ENCODE peak calls at places on chromosomes 12 and 14, in five cellular contexts. X is astrocyte of the cerebellum, P is OCI-LY7, C is neural crest cell, U is heart right ventricle. Y is an unnamed sample.

GRCh38 chr14:101022916-101023435 is 119.5 kb upstream of the RTL1 start:
- DNase-seq in C (no peak), P (no peak), X (no peak), U (no peak), Y (peak)

GRCh38 chr14:89767861-89768268 is 186.7 kb downstream of the EFCAB11 start:
- DNase-seq in C (peak), U (no peak), P (peak), X (peak), Y (no peak)

GRCh38 chr12:1091350-1091749 is 100.3 kb downstream of the ERC1 start:
- DNase-seq in X (no peak), P (no peak), C (no peak), U (no peak), Y (no peak)

GRCh38 chr12:56188116-56188785 is 1.0 kb downstream of the SMARCC2 start:
- DNase-seq in U (no peak), P (peak), X (no peak), C (no peak), Y (no peak)

GRCh38 chr12:49673446-49674317 is 33.5 kb downstream of the FMNL3 start:
- DNase-seq in C (peak), U (peak), X (peak), P (no peak), Y (peak)

GRCh38 chr12:114938487-114939210 is 254.7 kb upstream of the TBX3 start:
- DNase-seq in C (peak), X (no peak), P (no peak), U (no peak), Y (no peak)

GRCh38 chr12:124647316-124647715 is 79.9 kb upstream of the NCOR2 start:
- DNase-seq in U (no peak), X (no peak), C (no peak), P (no peak), Y (no peak)

GRCh38 chr12:1184402-1184801 is 193.4 kb downstream of the ERC1 start:
- DNase-seq in X (no peak), U (no peak), P (no peak), C (no peak), Y (no peak)

GRCh38 chr12:113186033-113186365 is 478 bp downstream of the RITA1 start:
- DNase-seq in P (peak), U (no peak), X (no peak), C (no peak), Y (no peak)

GRCh38 chr12:6981152-6982052 is 10.7 kb downstream of the EMG1 start:
- DNase-seq in C (no peak), P (no peak), U (no peak), X (no peak), Y (no peak)

GRCh38 chr12:22299294-22299912 is 35.1 kb downstream of the ST8SIA1 start:
- DNase-seq in U (no peak), P (peak), X (no peak), C (no peak), Y (no peak)

GRCh38 chr14:94423465-94424056 is 29.0 kb downstream of the SERPINA11 start:
- DNase-seq in C (peak), U (peak), P (peak), X (peak), Y (peak)

DNA sequence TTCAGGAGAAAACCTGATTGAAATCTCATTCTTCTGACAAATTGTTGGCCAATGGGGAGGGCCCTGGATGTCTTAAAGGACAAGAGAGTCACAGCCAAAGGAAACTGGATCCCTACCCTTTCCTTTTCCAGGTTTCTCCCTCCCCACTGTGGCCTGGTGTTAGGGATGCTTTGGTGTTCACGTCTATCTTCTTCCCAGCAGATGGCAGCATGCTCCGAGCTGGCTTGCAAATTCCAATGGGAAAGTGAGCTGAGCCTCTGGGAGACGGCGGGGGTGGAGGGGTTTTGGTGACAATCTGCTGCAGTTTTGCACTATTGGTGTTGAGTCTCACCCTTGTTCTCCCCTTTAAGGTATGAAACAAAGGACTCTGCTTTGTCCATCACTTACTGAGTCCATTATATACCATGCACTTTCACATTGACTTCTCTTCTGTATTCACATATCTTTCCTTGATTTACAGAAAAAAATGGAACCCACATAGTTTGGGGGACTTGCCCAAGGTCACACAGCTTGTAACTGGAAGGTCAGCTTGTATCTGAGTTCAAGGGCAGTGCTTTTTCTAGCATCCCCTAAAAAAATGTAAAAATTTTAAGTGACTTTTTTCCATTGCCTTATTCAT is 39.3 kb downstream of the CCDC177 start:
- DNase-seq in P (no peak), C (peak), X (no peak), U (no peak), Y (no peak)
- TF ChIP-seq CTCF in P (peak), C (peak), X (peak), U (peak), Y (no peak)

GRCh38 chr14:104331871-104332605 is 193.7 kb downstream of the KIF26A start:
- DNase-seq in U (no peak), P (peak), C (no peak), X (no peak), Y (no peak)
- TF ChIP-seq CTCF in U (no peak), P (peak), C (peak), X (no peak), Y (no peak)

DNA sequence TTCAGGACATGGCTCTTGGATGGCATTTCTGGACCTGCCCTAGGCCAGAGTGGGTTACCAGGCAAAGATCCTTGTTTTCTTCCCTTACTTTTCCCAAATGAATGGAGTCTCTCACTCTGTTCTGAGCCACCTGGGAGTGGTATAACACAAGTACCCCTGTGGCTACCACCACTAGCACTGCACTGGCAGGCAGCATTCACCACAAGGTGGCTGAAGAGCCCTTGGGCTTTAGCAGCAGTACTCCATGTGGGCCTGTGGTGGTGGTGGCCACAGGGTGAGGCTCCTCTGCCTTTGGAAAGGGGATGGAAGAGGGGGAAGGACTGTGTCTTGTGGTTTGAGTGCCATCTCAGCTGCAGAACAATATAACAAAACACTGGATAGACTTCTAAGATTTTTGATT is 38.0 kb upstream of the LMNTD1 start:
- DNase-seq in P (no peak), X (no peak), U (no peak), C (no peak), Y (no peak)
- TF ChIP-seq CTCF in P (no peak), X (peak), U (no peak), C (no peak), Y (no peak)

DNA sequence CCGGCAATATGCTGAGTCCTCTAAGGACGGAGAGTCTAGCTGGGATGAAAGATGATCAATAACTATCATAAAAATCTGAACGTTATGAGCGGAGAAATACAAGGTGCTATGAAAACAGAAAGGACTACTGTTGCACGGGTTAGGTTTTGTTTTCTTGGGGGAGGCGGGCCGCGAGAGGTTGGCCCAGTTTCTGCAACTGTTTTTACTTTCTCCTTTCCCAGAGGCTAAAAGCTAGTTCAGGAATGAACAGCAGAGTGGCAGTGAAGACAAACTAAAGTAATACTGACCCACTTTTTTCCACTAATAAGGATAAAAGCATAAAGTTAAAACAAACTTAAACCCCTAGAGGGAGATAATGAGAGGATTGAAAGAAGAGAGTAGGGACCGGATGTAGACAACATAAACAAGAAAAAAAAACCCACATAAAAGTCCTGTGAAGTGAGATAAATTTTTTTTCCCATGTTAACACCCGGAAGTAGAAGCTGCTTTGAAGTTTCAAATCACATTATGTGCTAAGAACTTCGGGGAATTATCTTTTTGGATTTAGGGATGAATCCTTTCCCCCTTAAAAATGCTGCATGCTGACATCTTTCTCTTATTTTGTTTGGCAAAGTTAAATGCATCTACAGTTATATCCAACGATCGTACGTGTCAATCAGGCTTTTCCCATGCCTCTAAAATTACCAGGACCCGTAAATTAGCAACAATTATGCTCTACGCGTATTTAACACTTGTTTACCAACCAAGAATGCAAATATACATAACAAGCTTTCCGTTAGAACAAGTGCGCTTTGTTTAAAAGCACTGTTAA is 1.0 kb upstream of the CDK17 start:
- DNase-seq in P (peak), U (peak), C (no peak), X (peak), Y (no peak)
- TF ChIP-seq CTCF in P (peak), U (peak), C (peak), X (peak), Y (no peak)

GRCh38 chr14:28299227-28299626 is 467.4 kb upstream of the FOXG1 start:
- DNase-seq in U (no peak), P (no peak), C (no peak), X (no peak), Y (no peak)

GRCh38 chr14:28300356-28300755 is 466.2 kb upstream of the FOXG1 start:
- DNase-seq in U (no peak), P (no peak), X (no peak), C (no peak), Y (no peak)

GRCh38 chr14:28298156-28298555 is 468.4 kb upstream of the FOXG1 start:
- DNase-seq in C (no peak), P (no peak), X (peak), U (no peak), Y (no peak)

GRCh38 chr14:28297559-28297958 is 469.0 kb upstream of the FOXG1 start:
- DNase-seq in X (peak), U (no peak), C (no peak), P (no peak), Y (no peak)

GRCh38 chr14:28294834-28295440 is 471.6 kb upstream of the FOXG1 start:
- DNase-seq in P (no peak), C (no peak), U (no peak), X (no peak), Y (no peak)
- TF ChIP-seq CTCF in P (peak), C (peak), U (no peak), X (peak), Y (no peak)

GRCh38 chr14:106564058-106564643 is 1037.8 kb downstream of the TMEM121 start:
- DNase-seq in X (no peak), C (no peak), P (peak), U (no peak), Y (no peak)
- TF ChIP-seq CTCF in X (no peak), C (no peak), P (peak), U (peak), Y (no peak)

GRCh38 chr12:52023976-52024688 is 17.4 kb downstream of the TAMALIN start:
- DNase-seq in P (peak), C (no peak), U (no peak), X (no peak), Y (no peak)
- TF ChIP-seq CTCF in P (peak), C (peak), U (peak), X (no peak), Y (no peak)